ENCODE peak calls at places on chromosomes 5 and 9, in five cellular contexts. One of them, this sample, is unnamed.

GRCh38 chr9:126297656-126298318 is 28.8 kb upstream of the MVB12B start:
- DNase-seq in lung: no peak
- DNase-seq in stomach: no peak
- DNase-seq in uterus: no peak
- DNase-seq in brain microvascular endothelial cell: no peak
- DNase-seq in this sample: no peak

GRCh38 chr9:133905493-133905892 is 86.6 kb downstream of the VAV2 start:
- DNase-seq in lung: no peak
- DNase-seq in stomach: no peak
- DNase-seq in uterus: no peak
- DNase-seq in brain microvascular endothelial cell: no peak
- DNase-seq in this sample: no peak

GRCh38 chr5:132850066-132850465 is 16.2 kb downstream of the GDF9 start:
- DNase-seq in lung: no peak
- DNase-seq in stomach: no peak
- DNase-seq in uterus: no peak
- DNase-seq in brain microvascular endothelial cell: peak
- DNase-seq in this sample: no peak

GRCh38 chr9:115369322-115369957 is 251.5 kb upstream of the TNC start:
- DNase-seq in lung: no peak
- DNase-seq in stomach: no peak
- DNase-seq in uterus: no peak
- DNase-seq in brain microvascular endothelial cell: peak
- DNase-seq in this sample: peak

GRCh38 chr5:107889387-107889786 is 218.7 kb upstream of the EFNA5 start:
- DNase-seq in lung: no peak
- DNase-seq in stomach: no peak
- DNase-seq in uterus: peak
- DNase-seq in brain microvascular endothelial cell: no peak
- DNase-seq in this sample: no peak

GRCh38 chr9:77712533-77713130 is 64.5 kb upstream of the GNA14 start:
- DNase-seq in lung: no peak
- DNase-seq in stomach: no peak
- DNase-seq in uterus: no peak
- DNase-seq in brain microvascular endothelial cell: peak
- DNase-seq in this sample: no peak

GRCh38 chr9:136695435-136695895 is 8.2 kb upstream of the AGPAT2 start:
- DNase-seq in lung: peak
- DNase-seq in stomach: peak
- DNase-seq in uterus: no peak
- DNase-seq in brain microvascular endothelial cell: no peak
- DNase-seq in this sample: peak

GRCh38 chr9:72978724-72979123 is 25.9 kb upstream of the ALDH1A1 start:
- DNase-seq in lung: no peak
- DNase-seq in stomach: no peak
- DNase-seq in uterus: no peak
- DNase-seq in brain microvascular endothelial cell: no peak
- DNase-seq in this sample: no peak

GRCh38 chr9:656918-657583 is 184.4 kb upstream of the DMRT1 start:
- DNase-seq in lung: no peak
- DNase-seq in stomach: no peak
- DNase-seq in uterus: no peak
- DNase-seq in brain microvascular endothelial cell: no peak
- DNase-seq in this sample: no peak

GRCh38 chr5:117568622-117569021 is 994.0 kb upstream of the SEMA6A start:
- DNase-seq in lung: no peak
- DNase-seq in stomach: no peak
- DNase-seq in uterus: no peak
- DNase-seq in brain microvascular endothelial cell: no peak
- DNase-seq in this sample: no peak

GRCh38 chr5:122093415-122093814 is 15.4 kb upstream of the LOX start:
- DNase-seq in lung: no peak
- DNase-seq in stomach: no peak
- DNase-seq in uterus: no peak
- DNase-seq in brain microvascular endothelial cell: peak
- DNase-seq in this sample: no peak

GRCh38 chr9:79652598-79652997 is 80.8 kb downstream of the TLE4 start:
- DNase-seq in lung: no peak
- DNase-seq in stomach: no peak
- DNase-seq in uterus: no peak
- DNase-seq in brain microvascular endothelial cell: no peak
- DNase-seq in this sample: no peak

GRCh38 chr5:142978252-142978651 is 208.1 kb downstream of the ARHGAP26 start:
- DNase-seq in lung: no peak
- DNase-seq in stomach: no peak
- DNase-seq in uterus: no peak
- DNase-seq in brain microvascular endothelial cell: no peak
- DNase-seq in this sample: no peak

GRCh38 chr5:93088566-93088965 is 492.5 kb downstream of the NR2F1-AS1 start:
- DNase-seq in lung: no peak
- DNase-seq in stomach: no peak
- DNase-seq in uterus: no peak
- DNase-seq in brain microvascular endothelial cell: no peak
- DNase-seq in this sample: peak

GRCh38 chr5:109961755-109962154 is 272.0 kb downstream of the MAN2A1 start:
- DNase-seq in lung: no peak
- DNase-seq in stomach: no peak
- DNase-seq in uterus: no peak
- DNase-seq in brain microvascular endothelial cell: no peak
- DNase-seq in this sample: no peak

GRCh38 chr5:175347931-175348330 is 96.1 kb downstream of the DRD1 start:
- DNase-seq in lung: no peak
- DNase-seq in stomach: no peak
- DNase-seq in uterus: no peak
- DNase-seq in brain microvascular endothelial cell: no peak
- DNase-seq in this sample: no peak

GRCh38 chr9:107389617-107390071 is 99.9 kb downstream of the KLF4 start:
- DNase-seq in lung: peak
- DNase-seq in stomach: peak
- DNase-seq in uterus: peak
- DNase-seq in brain microvascular endothelial cell: no peak
- DNase-seq in this sample: peak

GRCh38 chr5:72760259-72760658 is 56.2 kb upstream of the TNPO1 start:
- DNase-seq in lung: no peak
- DNase-seq in stomach: no peak
- DNase-seq in uterus: no peak
- DNase-seq in brain microvascular endothelial cell: peak
- DNase-seq in this sample: no peak

GRCh38 chr5:176151286-176151685 is 86.9 kb upstream of the SIMC1 start:
- DNase-seq in lung: no peak
- DNase-seq in stomach: no peak
- DNase-seq in uterus: no peak
- DNase-seq in brain microvascular endothelial cell: peak
- DNase-seq in this sample: no peak

GRCh38 chr5:71537681-71538080 is 49.5 kb upstream of the MCCC2 start:
- DNase-seq in lung: no peak
- DNase-seq in stomach: no peak
- DNase-seq in uterus: no peak
- DNase-seq in brain microvascular endothelial cell: peak
- DNase-seq in this sample: no peak

GRCh38 chr9:137311971-137312851 is 10.1 kb upstream of the NRARP start:
- DNase-seq in lung: no peak
- DNase-seq in stomach: no peak
- DNase-seq in uterus: no peak
- DNase-seq in brain microvascular endothelial cell: no peak
- DNase-seq in this sample: peak

GRCh38 chr5:111347021-111347420 is 122.8 kb downstream of the CAMK4 start:
- DNase-seq in lung: no peak
- DNase-seq in stomach: no peak
- DNase-seq in uterus: no peak
- DNase-seq in brain microvascular endothelial cell: no peak
- DNase-seq in this sample: no peak

GRCh38 chr9:125966456-125966855 is 219.3 kb downstream of the PBX3 start:
- DNase-seq in lung: no peak
- DNase-seq in stomach: no peak
- DNase-seq in uterus: no peak
- DNase-seq in brain microvascular endothelial cell: no peak
- DNase-seq in this sample: no peak

GRCh38 chr9:131179561-131180219 is 54.3 kb downstream of the NUP214 start:
- DNase-seq in lung: no peak
- DNase-seq in stomach: no peak
- DNase-seq in uterus: no peak
- DNase-seq in brain microvascular endothelial cell: peak
- DNase-seq in this sample: no peak

GRCh38 chr5:38382898-38383297 is 124.5 kb downstream of the EGFLAM start:
- DNase-seq in lung: peak
- DNase-seq in stomach: peak
- DNase-seq in uterus: peak
- DNase-seq in brain microvascular endothelial cell: peak
- DNase-seq in this sample: peak

GRCh38 chr5:154664869-154665268 is 90.3 kb upstream of the LARP1 start:
- DNase-seq in lung: no peak
- DNase-seq in stomach: no peak
- DNase-seq in uterus: no peak
- DNase-seq in brain microvascular endothelial cell: no peak
- DNase-seq in this sample: no peak

GRCh38 chr9:95757026-95757425 is 118.5 kb upstream of the ERCC6L2 start:
- DNase-seq in lung: no peak
- DNase-seq in stomach: no peak
- DNase-seq in uterus: no peak
- DNase-seq in brain microvascular endothelial cell: peak
- DNase-seq in this sample: no peak

GRCh38 chr5:122392844-122393243 is 80.8 kb downstream of the SNCAIP start:
- DNase-seq in lung: no peak
- DNase-seq in stomach: no peak
- DNase-seq in uterus: no peak
- DNase-seq in brain microvascular endothelial cell: no peak
- DNase-seq in this sample: no peak

GRCh38 chr9:98944130-98945074 is 695 bp downstream of the COL15A1 start:
- DNase-seq in lung: no peak
- DNase-seq in stomach: no peak
- DNase-seq in uterus: peak
- DNase-seq in brain microvascular endothelial cell: no peak
- DNase-seq in this sample: peak

GRCh38 chr9:15421532-15421931 is 1.1 kb upstream of the SNAPC3 start:
- DNase-seq in lung: no peak
- DNase-seq in stomach: no peak
- DNase-seq in uterus: no peak
- DNase-seq in brain microvascular endothelial cell: no peak
- DNase-seq in this sample: no peak

GRCh38 chr9:126682928-126683697 is 69.4 kb downstream of the LMX1B start:
- DNase-seq in lung: no peak
- DNase-seq in stomach: no peak
- DNase-seq in uterus: no peak
- DNase-seq in brain microvascular endothelial cell: no peak
- DNase-seq in this sample: peak

GRCh38 chr5:15852217-15852616 is 327.4 kb downstream of the MARCHF11 start:
- DNase-seq in lung: no peak
- DNase-seq in stomach: no peak
- DNase-seq in uterus: no peak
- DNase-seq in brain microvascular endothelial cell: no peak
- DNase-seq in this sample: no peak

GRCh38 chr9:110615526-110615925 is 36.0 kb upstream of the SVEP1 start:
- DNase-seq in lung: no peak
- DNase-seq in stomach: no peak
- DNase-seq in uterus: no peak
- DNase-seq in brain microvascular endothelial cell: peak
- DNase-seq in this sample: no peak

GRCh38 chr9:32378496-32378895 is 5.9 kb upstream of the ACO1 start:
- DNase-seq in lung: no peak
- DNase-seq in stomach: no peak
- DNase-seq in uterus: peak
- DNase-seq in brain microvascular endothelial cell: peak
- DNase-seq in this sample: no peak
- H3K4me3 ChIP-seq in lung: no peak
- H3K4me3 ChIP-seq in stomach: no peak
- H3K4me3 ChIP-seq in uterus: peak
- H3K4me3 ChIP-seq in brain microvascular endothelial cell: no peak
- H3K4me3 ChIP-seq in this sample: no peak

DNA sequence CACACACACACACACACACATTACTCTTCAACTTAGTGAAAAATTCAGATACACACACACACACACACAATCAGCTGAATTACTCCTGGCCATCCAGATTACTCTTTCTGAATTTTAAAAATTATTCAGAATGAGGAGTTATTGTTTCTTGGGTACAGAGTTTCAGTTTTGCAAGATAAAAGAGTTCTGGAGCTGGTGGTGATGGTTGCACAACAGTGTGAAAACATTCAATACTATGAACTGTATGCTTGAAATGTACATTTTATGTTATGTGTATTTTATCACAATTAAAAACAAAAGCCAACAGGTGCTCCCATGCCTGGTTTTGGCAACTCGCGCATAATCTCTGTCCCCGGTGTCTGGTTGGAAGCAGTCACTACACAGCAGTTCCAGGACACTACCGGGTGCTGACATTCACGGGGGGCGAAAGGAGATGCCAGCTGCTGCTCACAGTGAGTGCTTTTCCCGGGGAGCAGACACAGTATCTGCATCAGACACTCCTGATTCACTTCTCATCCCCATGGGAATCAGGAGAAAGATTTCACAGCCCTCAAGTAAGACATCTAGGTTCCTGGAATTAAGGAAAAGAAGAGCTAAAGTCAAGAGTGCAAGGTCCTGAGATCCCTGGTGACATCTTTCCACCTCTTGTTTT is 55.7 kb downstream of the LHFPL2 start:
- DNase-seq in lung: no peak
- DNase-seq in stomach: no peak
- DNase-seq in uterus: no peak
- DNase-seq in brain microvascular endothelial cell: no peak
- DNase-seq in this sample: no peak
- H3K27ac ChIP-seq in lung: no peak
- H3K27ac ChIP-seq in stomach: peak
- H3K27ac ChIP-seq in uterus: peak
- H3K27ac ChIP-seq in brain microvascular endothelial cell: peak
- H3K27ac ChIP-seq in this sample: no peak

DNA sequence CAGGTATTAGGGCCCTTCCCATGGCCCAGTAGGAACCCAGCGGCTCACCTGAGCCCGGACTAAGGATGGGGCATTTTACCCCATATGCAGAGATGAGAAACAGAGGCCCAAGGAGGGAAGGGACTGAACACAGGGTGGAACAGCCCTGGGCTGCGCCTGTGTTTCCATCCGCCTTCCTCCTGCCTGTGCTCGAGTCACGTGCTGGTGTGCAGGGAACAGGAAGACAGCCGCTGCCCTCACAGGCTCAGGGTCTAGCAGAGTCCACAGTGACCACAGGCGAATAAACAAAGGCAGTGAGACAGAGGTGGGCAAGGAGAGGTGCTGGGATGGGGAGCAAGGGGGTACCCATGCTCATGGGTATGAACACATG is 129.4 kb downstream of the C9orf50 start:
- DNase-seq in lung: no peak
- DNase-seq in stomach: peak
- DNase-seq in uterus: peak
- DNase-seq in brain microvascular endothelial cell: no peak
- DNase-seq in this sample: peak
- H3K4me3 ChIP-seq in lung: no peak
- H3K4me3 ChIP-seq in stomach: peak
- H3K4me3 ChIP-seq in uterus: peak
- H3K4me3 ChIP-seq in brain microvascular endothelial cell: no peak
- H3K4me3 ChIP-seq in this sample: peak

DNA sequence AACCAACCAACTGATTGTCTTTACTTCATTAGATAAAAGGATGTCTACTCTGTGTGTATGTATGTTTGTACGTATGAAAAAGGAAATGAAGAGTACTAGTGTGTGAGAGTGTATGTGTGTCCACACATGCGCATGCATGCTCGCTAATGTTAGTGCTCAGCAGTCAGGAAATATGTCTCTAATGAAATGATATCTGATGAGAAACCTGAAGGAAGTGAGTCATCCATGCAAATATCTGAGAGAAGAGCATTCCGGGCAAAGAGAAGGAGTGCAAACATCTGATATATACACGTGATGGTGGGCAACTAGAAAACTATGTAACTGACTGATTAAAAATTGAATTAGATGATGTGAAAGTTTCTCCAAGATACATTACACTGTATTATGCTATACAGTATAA is 29.6 kb upstream of the UGCG start:
- DNase-seq in lung: no peak
- DNase-seq in stomach: no peak
- DNase-seq in uterus: no peak
- DNase-seq in brain microvascular endothelial cell: peak
- DNase-seq in this sample: no peak
- H3K27ac ChIP-seq in lung: no peak
- H3K27ac ChIP-seq in stomach: no peak
- H3K27ac ChIP-seq in uterus: no peak
- H3K27ac ChIP-seq in brain microvascular endothelial cell: peak
- H3K27ac ChIP-seq in this sample: no peak

This sample was measured in heart left ventricle.